ENCODE peak calls at places on chromosomes 7 and 10, in five cellular contexts. One of them, this sample, is unnamed.

GRCh38 chr10:131997366-131998049 is 15.8 kb upstream of the BNIP3 start:
- DNase-seq in K562: no peak
- DNase-seq in HCT116: no peak
- DNase-seq in GM12878: no peak
- DNase-seq in HepG2: peak
- DNase-seq in this sample: no peak

GRCh38 chr10:129870926-129871660 is 93.0 kb downstream of the EBF3 start:
- DNase-seq in HepG2: no peak
- DNase-seq in HCT116: no peak
- DNase-seq in K562: no peak
- DNase-seq in GM12878: no peak
- DNase-seq in this sample: peak

GRCh38 chr7:26162431-26162830 is 10.4 kb downstream of the NFE2L3 start:
- DNase-seq in HepG2: no peak
- DNase-seq in HCT116: no peak
- DNase-seq in K562: no peak
- DNase-seq in GM12878: no peak
- DNase-seq in this sample: no peak

GRCh38 chr10:3136763-3137611 is 35.6 kb downstream of the PITRM1 start:
- DNase-seq in HCT116: no peak
- DNase-seq in K562: no peak
- DNase-seq in GM12878: no peak
- DNase-seq in HepG2: no peak
- DNase-seq in this sample: no peak

GRCh38 chr7:106640368-106641141 is 20.4 kb downstream of the CCDC71L start:
- DNase-seq in K562: no peak
- DNase-seq in HCT116: no peak
- DNase-seq in HepG2: no peak
- DNase-seq in GM12878: no peak
- DNase-seq in this sample: no peak

GRCh38 chr7:31462636-31463035 is 51.3 kb upstream of the ITPRID1 start:
- DNase-seq in K562: no peak
- DNase-seq in HCT116: no peak
- DNase-seq in GM12878: no peak
- DNase-seq in HepG2: no peak
- DNase-seq in this sample: no peak

GRCh38 chr7:101169110-101169837 is 3.9 kb upstream of the VGF start:
- DNase-seq in GM12878: no peak
- DNase-seq in HCT116: no peak
- DNase-seq in HepG2: no peak
- DNase-seq in K562: no peak
- DNase-seq in this sample: peak

GRCh38 chr7:125899577-125899976 is 970.0 kb upstream of the POT1 start:
- DNase-seq in HCT116: no peak
- DNase-seq in HepG2: no peak
- DNase-seq in K562: no peak
- DNase-seq in GM12878: no peak
- DNase-seq in this sample: no peak

GRCh38 chr7:30134523-30135270 is at the start of gene MTURN:
- DNase-seq in HCT116: peak
- DNase-seq in GM12878: peak
- DNase-seq in K562: peak
- DNase-seq in HepG2: peak
- DNase-seq in this sample: peak

GRCh38 chr10:48651293-48651692 is 33.4 kb upstream of the WDFY4 start:
- DNase-seq in HepG2: no peak
- DNase-seq in HCT116: no peak
- DNase-seq in GM12878: no peak
- DNase-seq in K562: no peak
- DNase-seq in this sample: no peak

GRCh38 chr10:63343476-63343875 is 122.3 kb downstream of the JMJD1C start:
- DNase-seq in HCT116: no peak
- DNase-seq in K562: no peak
- DNase-seq in GM12878: no peak
- DNase-seq in HepG2: no peak
- DNase-seq in this sample: no peak

GRCh38 chr7:26636808-26637207 is 227.6 kb downstream of the SKAP2 start:
- DNase-seq in HepG2: no peak
- DNase-seq in GM12878: no peak
- DNase-seq in K562: no peak
- DNase-seq in HCT116: no peak
- DNase-seq in this sample: no peak

GRCh38 chr7:50665403-50666123 is 100.4 kb upstream of the DDC start:
- DNase-seq in HCT116: no peak
- DNase-seq in K562: no peak
- DNase-seq in HepG2: no peak
- DNase-seq in GM12878: no peak
- DNase-seq in this sample: no peak

GRCh38 chr10:46553238-46554049 is 3.0 kb downstream of the GPRIN2 start:
- DNase-seq in GM12878: no peak
- DNase-seq in HepG2: no peak
- DNase-seq in K562: no peak
- DNase-seq in HCT116: no peak
- DNase-seq in this sample: no peak

GRCh38 chr10:113552014-113552413 is 839 bp upstream of the HABP2 start:
- DNase-seq in K562: no peak
- DNase-seq in HepG2: no peak
- DNase-seq in HCT116: no peak
- DNase-seq in GM12878: no peak
- DNase-seq in this sample: no peak

GRCh38 chr10:62528441-62528840 is 154.3 kb downstream of the ZNF365 start:
- DNase-seq in HCT116: no peak
- DNase-seq in K562: no peak
- DNase-seq in GM12878: peak
- DNase-seq in HepG2: no peak
- DNase-seq in this sample: no peak

GRCh38 chr7:151792011-151792410 is 84.9 kb downstream of the PRKAG2 start:
- DNase-seq in HepG2: no peak
- DNase-seq in K562: no peak
- DNase-seq in HCT116: no peak
- DNase-seq in GM12878: no peak
- DNase-seq in this sample: no peak

GRCh38 chr7:88835147-88835728 is 39.7 kb upstream of the TEX47 start:
- DNase-seq in HCT116: peak
- DNase-seq in GM12878: peak
- DNase-seq in K562: peak
- DNase-seq in HepG2: peak
- DNase-seq in this sample: peak

GRCh38 chr10:91188889-91189288 is 31.6 kb upstream of the PCGF5 start:
- DNase-seq in GM12878: no peak
- DNase-seq in HepG2: no peak
- DNase-seq in HCT116: no peak
- DNase-seq in K562: no peak
- DNase-seq in this sample: no peak

GRCh38 chr10:61120805-61121204 is 176.8 kb upstream of the RHOBTB1 start:
- DNase-seq in HCT116: no peak
- DNase-seq in K562: no peak
- DNase-seq in GM12878: no peak
- DNase-seq in HepG2: no peak
- DNase-seq in this sample: no peak

GRCh38 chr10:69483988-69484387 is 32.7 kb downstream of the TSPAN15 start:
- DNase-seq in GM12878: no peak
- DNase-seq in HepG2: no peak
- DNase-seq in K562: no peak
- DNase-seq in HCT116: no peak
- DNase-seq in this sample: no peak

GRCh38 chr10:125041856-125042506 is 100.1 kb downstream of the ZRANB1 start:
- DNase-seq in HepG2: no peak
- DNase-seq in HCT116: no peak
- DNase-seq in GM12878: no peak
- DNase-seq in K562: no peak
- DNase-seq in this sample: no peak

GRCh38 chr10:125035588-125036298 is 93.8 kb downstream of the ZRANB1 start:
- DNase-seq in K562: no peak
- DNase-seq in GM12878: no peak
- DNase-seq in HepG2: no peak
- DNase-seq in HCT116: no peak
- DNase-seq in this sample: peak

GRCh38 chr10:125037145-125037544 is 95.2 kb downstream of the ZRANB1 start:
- DNase-seq in GM12878: no peak
- DNase-seq in K562: no peak
- DNase-seq in HCT116: peak
- DNase-seq in HepG2: peak
- DNase-seq in this sample: no peak

GRCh38 chr10:125039354-125039769 is 97.4 kb downstream of the ZRANB1 start:
- DNase-seq in GM12878: no peak
- DNase-seq in K562: no peak
- DNase-seq in HepG2: no peak
- DNase-seq in HCT116: no peak
- DNase-seq in this sample: no peak

DNA sequence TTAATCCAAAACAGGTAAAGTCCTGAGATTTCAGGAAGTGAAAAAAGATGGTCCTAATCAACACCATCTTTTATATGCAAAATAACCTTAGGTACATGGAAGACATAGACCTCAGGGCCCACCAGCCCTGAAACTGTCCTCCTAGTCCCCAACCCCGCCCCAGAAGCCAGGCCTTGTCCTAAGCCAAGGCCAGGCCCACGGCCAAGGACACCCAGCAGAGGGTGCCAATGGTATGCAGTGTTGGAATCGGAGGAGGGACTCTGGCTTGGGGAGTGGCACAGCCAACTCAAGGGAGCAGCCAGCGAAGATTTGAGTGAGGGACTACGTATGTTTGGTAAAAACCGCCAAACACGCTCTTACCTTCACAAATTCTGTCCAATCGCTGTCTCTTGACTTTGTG is 96.7 kb downstream of the ZRANB1 start:
- DNase-seq in GM12878: no peak
- DNase-seq in HCT116: peak
- DNase-seq in HepG2: peak
- DNase-seq in K562: no peak
- DNase-seq in this sample: no peak
- TF ChIP-seq CTCF in GM12878: peak
- TF ChIP-seq CTCF in HCT116: no peak
- TF ChIP-seq CTCF in HepG2: peak
- TF ChIP-seq CTCF in K562: no peak
- TF ChIP-seq CTCF in this sample: peak

GRCh38 chr7:28858206-28858605 is 99.9 kb downstream of the TRIL start:
- DNase-seq in HCT116: no peak
- DNase-seq in HepG2: no peak
- DNase-seq in GM12878: no peak
- DNase-seq in K562: no peak
- DNase-seq in this sample: no peak
- TF ChIP-seq ZBTB33 in HCT116: no peak
- TF ChIP-seq ZBTB33 in HepG2: no peak
- TF ChIP-seq ZBTB33 in GM12878: no peak
- TF ChIP-seq ZBTB33 in K562: no peak
- TF ChIP-seq ZBTB33 in this sample: no peak

DNA sequence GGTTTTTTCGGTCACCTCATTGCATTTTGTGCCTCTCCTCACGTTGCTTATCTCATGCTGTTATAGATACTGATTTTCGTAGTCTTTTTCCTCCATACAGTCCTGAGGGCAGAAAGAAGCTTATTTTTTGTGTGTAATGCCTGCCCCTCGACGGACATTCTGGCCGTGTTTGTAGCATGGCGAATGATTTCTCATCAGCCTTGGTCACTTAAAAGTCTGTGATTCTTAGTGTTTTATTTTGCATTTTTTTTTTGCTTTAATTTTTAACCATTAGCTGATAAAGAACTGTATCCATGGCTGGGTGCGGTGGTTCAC is 469 bp upstream of the NOC3L start:
- DNase-seq in HCT116: no peak
- DNase-seq in HepG2: no peak
- DNase-seq in K562: no peak
- DNase-seq in GM12878: no peak
- DNase-seq in this sample: no peak
- TF ChIP-seq CTCF in HCT116: no peak
- TF ChIP-seq CTCF in HepG2: no peak
- TF ChIP-seq CTCF in K562: no peak
- TF ChIP-seq CTCF in GM12878: no peak
- TF ChIP-seq CTCF in this sample: no peak

GRCh38 chr7:93148135-93148534 is at the start of gene SAMD9L:
- DNase-seq in K562: no peak
- DNase-seq in HepG2: no peak
- DNase-seq in HCT116: no peak
- DNase-seq in GM12878: no peak
- DNase-seq in this sample: no peak
- TF ChIP-seq ZBTB33 in K562: no peak
- TF ChIP-seq ZBTB33 in HepG2: no peak
- TF ChIP-seq ZBTB33 in HCT116: no peak
- TF ChIP-seq ZBTB33 in GM12878: no peak
- TF ChIP-seq ZBTB33 in this sample: no peak

GRCh38 chr10:74596713-74597112 is 229.7 kb upstream of the KAT6B start:
- DNase-seq in HepG2: no peak
- DNase-seq in GM12878: no peak
- DNase-seq in HCT116: no peak
- DNase-seq in K562: no peak
- DNase-seq in this sample: no peak
- TF ChIP-seq CTCF in HepG2: no peak
- TF ChIP-seq CTCF in GM12878: no peak
- TF ChIP-seq CTCF in HCT116: no peak
- TF ChIP-seq CTCF in K562: no peak
- TF ChIP-seq CTCF in this sample: no peak

This sample was measured in SK-N-SH.